ENCODE peak calls at places on chromosomes 7 and 10, in nine cellular contexts. Y is adipocyte, U is cardiac muscle cell, S is IMR-90, M is OCI-LY7, Q is mucosa of descending colon, W is ovary, K is left ventricle myocardium inferior, H is SK-N-SH. I is an unnamed sample. For H3K36me3, the result is how much of the 10 kb centered on the place peaks cover.

GRCh38 chr7:47236480-47237208 is 345.3 kb downstream of the TNS3 start:
- DNase-seq in Y (no peak), U (no peak), S (no peak), M (no peak), Q (no peak), W (no peak), K (no peak), H (no peak), I (no peak)

GRCh38 chr10:111117528-111118277 is 40.9 kb downstream of the ADRA2A start:
- DNase-seq in Y (no peak), U (no peak), S (no peak), M (no peak), Q (no peak), W (no peak), K (no peak), H (no peak), I (no peak)

GRCh38 chr10:54124209-54124890 is 676.7 kb downstream of the PCDH15 start:
- DNase-seq in Y (no peak), U (no peak), S (no peak), M (no peak), Q (no peak), W (no peak), K (no peak), H (no peak), I (no peak)

GRCh38 chr10:26780793-26781601 is 79.8 kb downstream of the ABI1 start:
- DNase-seq in Y (peak), U (no peak), S (peak), M (peak), Q (no peak), W (no peak), K (no peak), H (no peak), I (no peak)

GRCh38 chr10:71406878-71407277 is 10.2 kb downstream of the CDH23 start:
- DNase-seq in Y (no peak), U (no peak), S (no peak), M (no peak), Q (no peak), W (no peak), K (no peak), H (no peak), I (no peak)

GRCh38 chr7:45048748-45049147 is 40.0 kb downstream of the NACAD start:
- DNase-seq in Y (no peak), U (no peak), S (no peak), M (no peak), Q (no peak), W (no peak), K (no peak), H (no peak), I (no peak)

GRCh38 chr10:96645191-96645721 is 58.4 kb upstream of the TM9SF3 start:
- DNase-seq in Y (no peak), U (no peak), S (peak), M (no peak), Q (no peak), W (no peak), K (no peak), H (no peak), I (no peak)

GRCh38 chr7:73739387-73739767 is 775 bp upstream of the ABHD11 start:
- DNase-seq in Y (no peak), U (no peak), S (no peak), M (no peak), Q (no peak), W (peak), K (no peak), H (no peak), I (no peak)

GRCh38 chr7:38375453-38375852 is 102.0 kb upstream of the TARP start:
- DNase-seq in Y (no peak), U (no peak), S (no peak), M (no peak), Q (no peak), W (no peak), K (no peak), H (no peak), I (no peak)

GRCh38 chr10:28873540-28873939 is 196.2 kb downstream of the BAMBI start:
- DNase-seq in Y (no peak), U (no peak), S (no peak), M (no peak), Q (peak), W (no peak), K (no peak), H (no peak), I (no peak)

GRCh38 chr7:27160147-27160545 is 3.7 kb upstream of the HOXA7 start:
- DNase-seq in Y (no peak), U (no peak), S (no peak), M (no peak), Q (peak), W (peak), K (peak), H (no peak), I (no peak)

GRCh38 chr10:63267414-63268138 is 134.4 kb downstream of the NRBF2 start:
- DNase-seq in Y (peak), U (peak), S (peak), M (peak), Q (no peak), W (no peak), K (no peak), H (no peak), I (no peak)

GRCh38 chr7:117825132-117825531 is 48.1 kb downstream of the CTTNBP2 start:
- DNase-seq in Y (peak), U (no peak), S (peak), M (no peak), Q (no peak), W (no peak), K (no peak), H (no peak), I (no peak)

GRCh38 chr10:3539696-3540383 is 245.2 kb downstream of the KLF6 start:
- DNase-seq in Y (no peak), U (no peak), S (no peak), M (no peak), Q (no peak), W (no peak), K (no peak), H (no peak), I (no peak)

GRCh38 chr7:88169717-88170320 is 50.0 kb downstream of the SRI start:
- DNase-seq in Y (peak), U (peak), S (peak), M (peak), Q (no peak), W (no peak), K (no peak), H (peak), I (no peak)

GRCh38 chr7:121994625-121995410 is 121.9 kb downstream of the PTPRZ1 start:
- DNase-seq in Y (peak), U (peak), S (peak), M (peak), Q (peak), W (peak), K (no peak), H (peak), I (peak)

GRCh38 chr10:27558612-27559020 is 54.5 kb downstream of the RAB18 start:
- DNase-seq in Y (peak), U (peak), S (peak), M (peak), Q (no peak), W (peak), K (peak), H (peak), I (no peak)

GRCh38 chr10:114795039-114795438 is 26.5 kb upstream of the FHIP2A start:
- DNase-seq in Y (no peak), U (no peak), S (no peak), M (no peak), Q (no peak), W (no peak), K (no peak), H (peak), I (no peak)

GRCh38 chr7:115682507-115682906 is 348.1 kb downstream of the TFEC start:
- DNase-seq in Y (no peak), U (no peak), S (no peak), M (no peak), Q (no peak), W (no peak), K (no peak), H (no peak), I (no peak)

GRCh38 chr10:94111367-94111766 is 117.6 kb downstream of the PLCE1 start:
- DNase-seq in Y (no peak), U (no peak), S (no peak), M (no peak), Q (no peak), W (no peak), K (no peak), H (no peak), I (no peak)

GRCh38 chr10:17216901-17217395 is 11.1 kb upstream of the VIM start:
- DNase-seq in Y (peak), U (no peak), S (no peak), M (no peak), Q (no peak), W (no peak), K (no peak), H (no peak), I (no peak)

GRCh38 chr7:17939670-17940301 is 508 bp downstream of the SNX13 start:
- DNase-seq in Y (peak), U (peak), S (peak), M (peak), Q (peak), W (peak), K (peak), H (peak), I (peak)

GRCh38 chr10:7119325-7120015 is 291.4 kb downstream of the SFMBT2 start:
- DNase-seq in Y (no peak), U (no peak), S (peak), M (no peak), Q (no peak), W (no peak), K (no peak), H (no peak), I (no peak)

GRCh38 chr7:30817060-30817770 is 46.0 kb downstream of the MINDY4 start:
- DNase-seq in Y (peak), U (no peak), S (peak), M (no peak), Q (no peak), W (no peak), K (no peak), H (no peak), I (no peak)

GRCh38 chr7:102230593-102230992 is 56.1 kb upstream of the SH2B2 start:
- DNase-seq in Y (peak), U (no peak), S (peak), M (no peak), Q (no peak), W (no peak), K (no peak), H (no peak), I (no peak)

GRCh38 chr10:971150-971542 is 17.1 kb upstream of the GTPBP4 start:
- DNase-seq in Y (peak), U (no peak), S (peak), M (no peak), Q (no peak), W (no peak), K (no peak), H (peak), I (no peak)

GRCh38 chr7:114986805-114987204 is 64.9 kb downstream of the MDFIC start:
- DNase-seq in Y (no peak), U (no peak), S (peak), M (no peak), Q (no peak), W (no peak), K (no peak), H (no peak), I (no peak)

GRCh38 chr7:112283382-112283910 is 77.0 kb downstream of the ZNF277 start:
- DNase-seq in Y (no peak), U (no peak), S (no peak), M (no peak), Q (no peak), W (no peak), K (no peak), H (no peak), I (no peak)

GRCh38 chr10:4263281-4263921 is 478.4 kb upstream of the KLF6 start:
- DNase-seq in Y (no peak), U (no peak), S (no peak), M (no peak), Q (peak), W (peak), K (no peak), H (no peak), I (no peak)

DNA sequence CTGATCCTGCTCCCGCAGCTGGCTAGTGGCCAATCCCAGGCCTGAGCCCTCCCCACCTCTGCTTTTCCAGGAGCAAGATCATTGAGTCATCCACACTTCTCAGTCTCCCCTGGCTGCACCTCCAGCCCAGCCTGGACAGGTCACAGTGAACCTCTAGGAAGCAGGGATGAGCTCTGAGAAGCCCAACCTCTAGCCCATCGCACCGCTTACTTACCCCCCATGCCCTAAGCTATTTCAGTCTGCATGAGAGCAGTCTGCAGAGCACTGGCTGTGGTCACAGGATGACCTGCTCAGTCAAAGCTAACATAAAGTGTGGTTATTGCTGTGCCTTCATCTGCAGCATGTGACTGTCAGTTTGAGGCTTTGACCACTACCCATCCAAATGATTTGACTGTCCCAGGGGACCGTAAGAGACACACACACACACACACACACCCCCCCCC is 129.2 kb downstream of the SORBS1 start:
- DNase-seq in Y (no peak), U (peak), S (no peak), M (no peak), Q (no peak), W (no peak), K (no peak), H (no peak), I (no peak)
- H3K36me3 ChIP-seq in Y (under half), U (under half), S (under half), M (under half), Q (under half), W (under half), K (under half), H (under half), I (under half)

DNA sequence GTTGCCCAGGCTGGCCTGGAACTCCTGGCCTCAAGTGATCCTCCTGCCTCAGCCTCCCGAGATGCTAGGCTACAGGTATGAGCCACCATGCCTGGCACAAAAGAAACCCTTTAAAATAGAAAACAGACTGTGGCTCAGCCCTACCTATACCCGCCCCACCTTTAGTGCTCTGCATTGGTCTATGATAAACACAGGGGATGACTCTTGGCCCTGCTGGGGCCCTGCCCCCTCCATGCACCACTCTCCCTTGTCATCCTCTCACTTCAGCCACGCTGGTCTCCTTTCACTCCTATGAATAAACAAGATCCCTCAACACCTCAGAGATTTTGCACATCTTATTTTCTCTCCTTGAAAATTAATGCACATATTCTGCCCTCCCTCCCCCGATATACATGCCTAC is 251.4 kb upstream of the KLF14 start:
- DNase-seq in Y (no peak), U (no peak), S (no peak), M (no peak), Q (no peak), W (no peak), K (no peak), H (no peak), I (no peak)
- H3K36me3 ChIP-seq in Y (half or more), U (under half), S (under half), M (under half), Q (under half), W (under half), K (under half), H (under half), I (under half)

GRCh38 chr10:15099886-15100285 is 2.7 kb downstream of the RPP38 start:
- DNase-seq in Y (no peak), U (no peak), S (no peak), M (no peak), Q (no peak), W (no peak), K (no peak), H (no peak), I (no peak)

GRCh38 chr10:15106352-15107013 is 9.3 kb downstream of the RPP38 start:
- DNase-seq in Y (peak), U (peak), S (peak), M (peak), Q (peak), W (peak), K (peak), H (peak), I (peak)

DNA sequence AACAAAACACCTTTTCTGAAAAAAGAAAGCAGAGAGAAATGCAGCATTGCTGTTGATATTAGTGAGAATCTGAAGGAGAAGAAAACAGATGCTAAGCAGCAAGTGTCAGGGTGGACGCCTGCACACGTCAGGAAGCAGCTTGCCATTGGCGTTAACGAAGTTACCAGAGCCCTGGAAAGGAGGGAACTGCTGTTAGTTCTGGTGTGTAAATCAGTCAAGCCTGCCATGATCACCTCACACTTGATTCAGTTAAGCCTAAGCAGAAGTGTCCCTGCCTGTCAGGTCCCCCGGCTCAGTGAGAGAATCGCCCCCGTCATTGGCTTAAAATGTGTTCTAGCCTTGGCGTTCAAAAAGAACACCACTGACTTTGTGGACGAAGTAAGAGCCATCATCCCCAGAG is 6.4 kb downstream of the RPP38 start:
- DNase-seq in Y (no peak), U (no peak), S (no peak), M (no peak), Q (no peak), W (no peak), K (no peak), H (no peak), I (no peak)
- H3K36me3 ChIP-seq in Y (half or more), U (under half), S (under half), M (half or more), Q (under half), W (under half), K (half or more), H (under half), I (under half)

GRCh38 chr7:15330943-15331342 is 230.9 kb downstream of the AGMO start:
- DNase-seq in Y (peak), U (no peak), S (no peak), M (no peak), Q (no peak), W (no peak), K (no peak), H (no peak), I (no peak)

GRCh38 chr7:15332962-15333361 is 228.9 kb downstream of the AGMO start:
- DNase-seq in Y (no peak), U (no peak), S (no peak), M (no peak), Q (no peak), W (no peak), K (no peak), H (no peak), I (no peak)

GRCh38 chr7:15334524-15335269 is 227.1 kb downstream of the AGMO start:
- DNase-seq in Y (no peak), U (no peak), S (no peak), M (no peak), Q (no peak), W (no peak), K (no peak), H (no peak), I (no peak)
- H3K36me3 ChIP-seq in Y (under half), U (under half), S (under half), M (under half), Q (under half), W (under half), K (under half), H (under half), I (under half)

GRCh38 chr10:124050021-124051015 is 43.1 kb downstream of the CHST15 start:
- DNase-seq in Y (no peak), U (no peak), S (no peak), M (no peak), Q (no peak), W (no peak), K (no peak), H (no peak), I (no peak)
- H3K36me3 ChIP-seq in Y (under half), U (under half), S (under half), M (under half), Q (under half), W (under half), K (under half), H (under half), I (under half)

I was measured in CD8-positive, alpha-beta T cell.